ENCODE peak calls at places on chromosomes 7 and 10, in six cellular contexts. O, G, Q, M, R and B are unnamed samples.

GRCh38 chr7:105782391-105783063 is 93.9 kb downstream of the ATXN7L1 start:
- DNase-seq in O (peak), Q (peak), M (no peak), G (peak), R (no peak), B (no peak)

GRCh38 chr10:30111340-30111980 is 52.1 kb upstream of the JCAD start:
- DNase-seq in Q (peak), O (no peak), R (no peak), G (no peak), M (no peak), B (no peak)

GRCh38 chr7:127254163-127254684 is 1.5 kb upstream of the GRM8 start:
- DNase-seq in G (no peak), R (no peak), O (no peak), Q (no peak), M (no peak), B (no peak)

GRCh38 chr10:101389986-101390531 is 36.1 kb downstream of the BTRC start:
- DNase-seq in O (no peak), Q (no peak), M (no peak), R (no peak), G (no peak), B (no peak)

GRCh38 chr10:17644485-17644964 is 574 bp downstream of the STAM start:
- DNase-seq in M (no peak), G (no peak), Q (no peak), O (no peak), R (no peak), B (no peak)

GRCh38 chr10:92432596-92432995 is 141.3 kb downstream of the IDE start:
- DNase-seq in M (no peak), O (no peak), Q (no peak), G (no peak), R (no peak), B (no peak)

GRCh38 chr10:76583711-76584161 is 1053.9 kb downstream of the KCNMA1 start:
- DNase-seq in M (no peak), O (no peak), Q (peak), G (no peak), R (no peak), B (no peak)

GRCh38 chr10:484925-485661 is 204.4 kb downstream of the DIP2C start:
- DNase-seq in R (no peak), G (no peak), Q (peak), M (no peak), O (peak), B (peak)

GRCh38 chr7:65434307-65434706 is 60.7 kb downstream of the ZNF92 start:
- DNase-seq in R (no peak), Q (no peak), O (no peak), G (no peak), M (no peak), B (no peak)

GRCh38 chr7:55191161-55191925 is 172.5 kb downstream of the EGFR start:
- DNase-seq in M (no peak), O (no peak), Q (no peak), G (no peak), R (no peak), B (peak)

GRCh38 chr7:70647801-70648491 is 484.0 kb upstream of the GALNT17 start:
- DNase-seq in O (peak), Q (no peak), G (peak), R (no peak), M (no peak), B (no peak)

GRCh38 chr7:41472427-41473125 is 230.3 kb downstream of the INHBA start:
- DNase-seq in M (no peak), Q (peak), G (no peak), O (no peak), R (no peak), B (no peak)

GRCh38 chr10:93491589-93492121 is 4.8 kb upstream of the CEP55 start:
- DNase-seq in R (no peak), G (no peak), Q (no peak), M (no peak), O (no peak), B (no peak)

GRCh38 chr7:94382746-94383145 is 11.9 kb upstream of the COL1A2 start:
- DNase-seq in O (no peak), Q (no peak), R (no peak), M (no peak), G (no peak), B (no peak)

GRCh38 chr10:101775273-101776131 is at the start of gene FGF8:
- DNase-seq in R (no peak), Q (peak), M (no peak), G (no peak), O (no peak), B (no peak)

GRCh38 chr10:7409732-7410168 is 1.1 kb downstream of the SFMBT2 start:
- DNase-seq in G (peak), Q (no peak), O (peak), R (no peak), M (no peak), B (peak)

GRCh38 chr10:75266945-75267344 is 31.2 kb upstream of the COMTD1 start:
- DNase-seq in R (no peak), Q (peak), M (no peak), O (no peak), G (no peak), B (no peak)

GRCh38 chr10:13371879-13372470 is 23.9 kb upstream of the SEPHS1 start:
- DNase-seq in R (peak), G (peak), M (peak), O (peak), Q (peak), B (no peak)

GRCh38 chr10:79345241-79346011 is 1.8 kb upstream of the PPIF start:
- DNase-seq in Q (no peak), M (no peak), R (no peak), O (peak), G (peak), B (peak)

GRCh38 chr7:40698214-40698920 is 563.6 kb downstream of the SUGCT start:
- DNase-seq in G (no peak), M (no peak), R (no peak), Q (no peak), O (no peak), B (no peak)

GRCh38 chr7:126792501-126792900 is 460.2 kb downstream of the GRM8 start:
- DNase-seq in M (no peak), O (no peak), R (no peak), Q (no peak), G (no peak), B (no peak)

GRCh38 chr7:92953657-92954056 is 117.3 kb upstream of the CDK6 start:
- DNase-seq in O (no peak), R (no peak), G (no peak), Q (no peak), M (no peak), B (no peak)

GRCh38 chr10:62437696-62438095 is 63.5 kb downstream of the ZNF365 start:
- DNase-seq in M (no peak), G (no peak), R (no peak), Q (peak), O (no peak), B (no peak)

GRCh38 chr10:44385423-44385725 is 477 bp upstream of the CXCL12 start:
- DNase-seq in Q (no peak), O (no peak), G (peak), M (no peak), R (no peak), B (no peak)

GRCh38 chr10:13001041-13001886 is at the start of gene CCDC3:
- DNase-seq in Q (peak), O (peak), G (no peak), R (no peak), M (peak), B (no peak)

GRCh38 chr7:31027161-31027965 is 24.7 kb upstream of the ADCYAP1R1 start:
- DNase-seq in R (peak), M (peak), O (no peak), Q (peak), G (no peak), B (no peak)

GRCh38 chr10:34979938-34980337 is 110.2 kb downstream of the CUL2 start:
- DNase-seq in M (no peak), O (no peak), G (no peak), R (no peak), Q (no peak), B (no peak)

GRCh38 chr7:5773661-5774086 is 7.8 kb downstream of the RNF216 start:
- DNase-seq in O (peak), M (no peak), G (peak), R (no peak), Q (peak), B (no peak)

GRCh38 chr7:155856656-155857055 is 44.4 kb upstream of the SHH start:
- DNase-seq in G (peak), O (no peak), M (no peak), Q (no peak), R (no peak), B (peak)

GRCh38 chr10:132396495-132397035 is 435 bp upstream of the PWWP2B start:
- DNase-seq in M (peak), R (peak), O (peak), G (peak), Q (peak), B (no peak)

GRCh38 chr7:56083150-56083785 is 9.5 kb downstream of the PHKG1 start:
- DNase-seq in O (no peak), M (peak), R (no peak), Q (no peak), G (no peak), B (no peak)

GRCh38 chr10:96863922-96864543 is 31.9 kb downstream of the LCOR start:
- DNase-seq in M (no peak), O (no peak), G (no peak), R (no peak), Q (peak), B (no peak)

GRCh38 chr7:159027091-159027802 is 117.4 kb downstream of the VIPR2 start:
- DNase-seq in M (no peak), R (peak), Q (no peak), G (no peak), O (peak), B (no peak)

GRCh38 chr10:113431807-113432206 is 121.0 kb upstream of the HABP2 start:
- DNase-seq in Q (no peak), R (no peak), O (no peak), M (no peak), G (no peak), B (no peak)

GRCh38 chr7:46616636-46617035 is 695.6 kb upstream of the IGFBP3 start:
- DNase-seq in R (no peak), M (no peak), G (no peak), Q (peak), O (no peak), B (no peak)

GRCh38 chr7:99782012-99782953 is 1.7 kb downstream of the CYP3A4 start:
- DNase-seq in G (no peak), Q (no peak), O (no peak), M (no peak), R (no peak), B (no peak)

GRCh38 chr10:123636598-123637325 is 29.4 kb upstream of the GPR26 start:
- DNase-seq in M (no peak), O (no peak), Q (no peak), G (no peak), R (no peak), B (peak)

GRCh38 chr7:54968018-54968417 is 50.8 kb upstream of the EGFR start:
- DNase-seq in O (no peak), G (no peak), Q (no peak), R (no peak), M (no peak), B (no peak)

GRCh38 chr10:58488921-58489320 is 23.8 kb upstream of the BICC1 start:
- DNase-seq in O (no peak), Q (peak), M (no peak), R (no peak), G (no peak), B (no peak)

GRCh38 chr10:75660833-75661232 is 229.4 kb downstream of the LRMDA start:
- DNase-seq in G (no peak), M (no peak), R (no peak), O (no peak), Q (no peak), B (no peak)